ENCODE peak calls at places on chromosomes 4 and X, in ten cellular contexts. W is iris pigment epithelial cell; K is naive B cell; Y is COR-L47; C is upper lobe of right lung; Z is AG09319; P is skeletal muscle cell; N is PC-3; O is stimulated activated CD8-positive, alpha-beta memory T cell treated with anti-CD3 and anti-CD28 coated beads, Interleukin-15, amount 100 ng/mL, for 1 hour; A is cerebellum. L is an unnamed sample.

GRCh38 chrX:95797344-95797743 is 887.3 kb upstream of the DIAPH2 start:
- DNase-seq in P (no peak), K (no peak), O (no peak), A (no peak), N (no peak), W (no peak), C (no peak), Z (no peak), Y (no peak), L (no peak)

GRCh38 chrX:1484638-1485019 is 31.9 kb upstream of the ASMTL start:
- DNase-seq in W (no peak), A (no peak), Z (no peak), Y (no peak), P (no peak), N (no peak), C (no peak), O (no peak), K (no peak), L (no peak)

GRCh38 chr4:185916683-185917082 is 104.7 kb upstream of the SORBS2 start:
- DNase-seq in O (no peak), W (no peak), N (no peak), Z (no peak), C (no peak), P (no peak), K (no peak), Y (no peak), A (no peak), L (no peak)

GRCh38 chr4:24321637-24322036 is 262.7 kb downstream of the DHX15 start:
- DNase-seq in C (no peak), P (no peak), W (no peak), Z (no peak), A (no peak), N (no peak), Y (no peak), O (no peak), K (no peak), L (no peak)

GRCh38 chr4:140611854-140612253 is 43.1 kb upstream of the UCP1 start:
- DNase-seq in A (no peak), O (no peak), K (no peak), C (no peak), W (no peak), Z (no peak), Y (no peak), P (peak; percentile 10), N (peak; percentile 57), L (no peak)

GRCh38 chrX:17376381-17377046 is 1.5 kb downstream of the NHS start:
- DNase-seq in A (no peak), O (no peak), N (peak; percentile 34), C (no peak), Z (no peak), Y (no peak), P (no peak), W (no peak), K (no peak), L (no peak)

GRCh38 chrX:39957816-39958561 is 139.8 kb downstream of the BCOR start:
- DNase-seq in A (no peak), P (peak; percentile 14), K (no peak), C (no peak), N (no peak), Z (no peak), O (no peak), W (peak; percentile 9), Y (no peak), L (peak; percentile 40)

GRCh38 chr4:99759988-99760387 is 56.6 kb upstream of the DAPP1 start:
- DNase-seq in C (no peak), A (no peak), N (no peak), P (no peak), O (no peak), Y (no peak), K (no peak), W (no peak), Z (no peak), L (no peak)

GRCh38 chr4:169664615-169665014 is 44.2 kb downstream of the CLCN3 start:
- DNase-seq in P (no peak), Z (no peak), K (no peak), W (no peak), Y (peak; percentile 14), N (no peak), O (no peak), A (no peak), C (no peak), L (no peak)

GRCh38 chrX:45233541-45233940 is 32.9 kb upstream of the DIPK2B start:
- DNase-seq in C (no peak), Y (no peak), K (no peak), O (no peak), A (no peak), P (no peak), Z (no peak), N (no peak), W (peak; percentile 51), L (no peak)

GRCh38 chrX:38278682-38279081 is 48.6 kb downstream of the RPGR start:
- DNase-seq in K (no peak), P (no peak), C (no peak), O (no peak), Z (no peak), Y (no peak), N (peak; percentile 26), A (no peak), W (no peak), L (no peak)

GRCh38 chr4:97987019-97987648 is 156.1 kb downstream of the STPG2 start:
- DNase-seq in P (no peak), K (no peak), C (no peak), W (peak; percentile 36), O (no peak), Z (no peak), N (peak; percentile 56), Y (peak; percentile 47), A (peak; percentile 7), L (peak; percentile 29)

GRCh38 chr4:77852892-77853495 is 9.6 kb upstream of the MRPL1 start:
- DNase-seq in Y (no peak), N (no peak), Z (no peak), P (no peak), O (no peak), C (no peak), K (peak; percentile 64), W (no peak), A (no peak), L (no peak)

GRCh38 chrX:43655961-43656494 is at the start of gene MAOA:
- DNase-seq in Z (no peak), A (peak; percentile 8), C (peak; percentile 92), W (peak; percentile 26), K (no peak), Y (peak; percentile 7), N (peak; percentile 33), P (no peak), O (no peak), L (peak; percentile 19)

GRCh38 chr4:102139132-102139573 is 206.1 kb downstream of the SLC39A8 start:
- DNase-seq in Z (no peak), C (no peak), A (no peak), O (no peak), Y (no peak), K (no peak), P (peak; percentile 4), W (peak; percentile 39), N (peak; percentile 92), L (peak; percentile 42)

GRCh38 chrX:37077646-37078433 is 69.7 kb downstream of the FAM47C start:
- DNase-seq in A (no peak), W (no peak), O (no peak), N (no peak), Z (no peak), K (no peak), P (no peak), C (no peak), Y (no peak), L (no peak)

GRCh38 chrX:7448123-7448522 is 300.2 kb upstream of the PUDP start:
- DNase-seq in N (no peak), Y (no peak), W (no peak), C (no peak), Z (no peak), A (no peak), K (no peak), P (no peak), O (no peak), L (no peak)

GRCh38 chr4:80134936-80135701 is 62.1 kb upstream of the ANTXR2 start:
- DNase-seq in C (no peak), P (no peak), N (peak; percentile 59), K (no peak), W (peak; percentile 37), O (no peak), A (no peak), Z (no peak), Y (no peak), L (peak; percentile 57)

GRCh38 chr4:182969651-182970279 is 52.6 kb upstream of the DCTD start:
- DNase-seq in C (no peak), N (peak; percentile 45), Z (no peak), P (no peak), A (no peak), Y (peak; percentile 37), W (no peak), O (no peak), K (no peak), L (no peak)

GRCh38 chrX:149760965-149761364 is 12.9 kb upstream of the HSFX1 start:
- DNase-seq in O (no peak), K (no peak), Y (no peak), Z (no peak), W (no peak), P (no peak), N (no peak), A (no peak), C (no peak), L (no peak)

GRCh38 chr4:52873191-52873590 is 11.1 kb downstream of the RASL11B start:
- DNase-seq in K (no peak), N (peak; percentile 33), P (no peak), C (no peak), O (no peak), Y (no peak), Z (no peak), A (no peak), W (no peak), L (no peak)

GRCh38 chr4:89469930-89470375 is 162.4 kb upstream of the GPRIN3 start:
- DNase-seq in Y (no peak), K (no peak), Z (no peak), A (no peak), N (peak; percentile 86), O (no peak), W (peak; percentile 96), C (no peak), P (peak; percentile 93), L (peak; percentile 99)

GRCh38 chr4:88382621-88383020 is 4.0 kb downstream of the HERC6 start:
- DNase-seq in N (no peak), Y (no peak), A (no peak), K (peak; percentile 12), W (no peak), P (no peak), C (no peak), O (peak; percentile 30), Z (no peak), L (no peak)

GRCh38 chr4:109424093-109424818 is 9.4 kb upstream of the SEC24B start:
- DNase-seq in C (no peak), Z (no peak), Y (no peak), O (no peak), W (no peak), N (no peak), P (no peak), K (no peak), A (no peak), L (peak; percentile 23)

GRCh38 chr4:8475751-8476575 is 35.4 kb downstream of the TRMT44 start:
- DNase-seq in A (no peak), N (no peak), W (no peak), Y (no peak), O (no peak), P (no peak), K (no peak), Z (no peak), C (no peak), L (no peak)

GRCh38 chr4:8267077-8267476 is 2.5 kb upstream of the HTRA3 start:
- DNase-seq in Y (peak; percentile 9), Z (no peak), K (no peak), A (no peak), P (no peak), W (peak; percentile 42), C (peak; percentile 88), N (peak; percentile 68), O (no peak), L (peak; percentile 23)

GRCh38 chrX:148609766-148610698 is 109.6 kb downstream of the AFF2 start:
- DNase-seq in Z (no peak), A (no peak), N (no peak), K (peak; percentile 32), O (no peak), C (no peak), P (no peak), Y (no peak), W (no peak), L (peak; percentile 8)

GRCh38 chr4:152565338-152565737 is 29.4 kb upstream of the FBXW7 start:
- DNase-seq in P (no peak), A (no peak), W (no peak), K (no peak), Y (no peak), O (no peak), N (no peak), C (no peak), Z (no peak), L (no peak)

L was measured in LHCN-M2.